ENCODE peak calls at places on chromosomes 3 and 15, in five cellular contexts. V is stimulated activated CD4-positive, alpha-beta T cell treated with anti-CD3 and anti-CD28 coated beads, Interleukin-2, amount 100 ng/mL, for 48 hours; Q is H7; G is activated T-helper 1 cell treated with Interleukin-2 at 50 U/mL for 16 hours; S is AG04449. P is an unnamed sample.
A peak's percentile ranks its signal among the peaks of the same experiment; 100 is the strongest.

GRCh38 chr3:73353661-73354217 is 271.0 kb downstream of the PDZRN3 start:
- DNase-seq in V (no peak), Q (peak; percentile 19), G (no peak), S (no peak), P (no peak)

GRCh38 chr3:72549819-72550581 is 298.2 kb downstream of the SHQ1 start:
- DNase-seq in V (no peak), Q (no peak), G (no peak), S (no peak), P (no peak)

GRCh38 chr15:84992157-84992940 is 10.7 kb downstream of the PDE8A start:
- DNase-seq in V (peak; percentile 15), Q (no peak), G (no peak), S (no peak), P (no peak)

GRCh38 chr3:100402150-100402706 is 889 bp downstream of the LNP1 start:
- DNase-seq in V (no peak), Q (no peak), G (no peak), S (no peak), P (no peak)

GRCh38 chr3:171865191-171865865 is 22.2 kb downstream of the TMEM212 start:
- DNase-seq in V (no peak), Q (no peak), G (no peak), S (no peak), P (peak; percentile 7)

GRCh38 chr15:75785771-75786563 is 57.3 kb upstream of the UBE2Q2 start:
- DNase-seq in V (no peak), Q (peak; percentile 79), G (no peak), S (no peak), P (no peak)

GRCh38 chr3:45599424-45599886 is 4.9 kb downstream of the LIMD1 start:
- DNase-seq in V (no peak), Q (no peak), G (no peak), S (no peak), P (no peak)

GRCh38 chr3:71585126-71585525 is 1.6 kb upstream of the FOXP1 start:
- DNase-seq in V (no peak), Q (no peak), G (no peak), S (no peak), P (no peak)

GRCh38 chr3:60017631-60018030 is 967.8 kb upstream of the CFAP20DC start:
- DNase-seq in V (peak; percentile 32), Q (no peak), G (no peak), S (no peak), P (no peak)

GRCh38 chr15:71568226-71568625 is 242.1 kb upstream of the NR2E3 start:
- DNase-seq in V (no peak), Q (no peak), G (no peak), S (no peak), P (no peak)

GRCh38 chr3:179613807-179614206 is 9.2 kb downstream of the NDUFB5 start:
- DNase-seq in V (no peak), Q (no peak), G (no peak), S (no peak), P (no peak)

GRCh38 chr3:135192929-135193328 is 397.9 kb downstream of the EPHB1 start:
- DNase-seq in V (no peak), Q (no peak), G (no peak), S (no peak), P (no peak)

GRCh38 chr3:75294124-75294523 is 370.0 kb upstream of the FRG2C start:
- DNase-seq in V (no peak), Q (peak; percentile 73), G (no peak), S (no peak), P (no peak)

GRCh38 chr15:69524850-69525249 is 72.2 kb downstream of the RPLP1 start:
- DNase-seq in V (no peak), Q (no peak), G (no peak), S (no peak), P (no peak)

GRCh38 chr15:52021128-52021671 is 2.2 kb downstream of the MAPK6 start:
- DNase-seq in V (peak; percentile 45), Q (peak; percentile 74), G (peak; percentile 35), S (peak; percentile 70), P (no peak)

GRCh38 chr3:16789344-16790100 is 95.2 kb upstream of the PLCL2 start:
- DNase-seq in V (no peak), Q (no peak), G (no peak), S (no peak), P (no peak)

GRCh38 chr3:167742338-167742737 is 6.8 kb downstream of the SERPINI1 start:
- DNase-seq in V (no peak), Q (no peak), G (no peak), S (no peak), P (no peak)

GRCh38 chr3:33299395-33300081 is 22.3 kb downstream of the FBXL2 start:
- DNase-seq in V (no peak), Q (no peak), G (no peak), S (peak; percentile 61), P (no peak)